ENCODE peak calls at places on chromosomes 11 and 22, in nine cellular contexts. G is GM23248; Z is upper lobe of right lung; E is endodermal cell; L is CD8-positive, alpha-beta memory T cell; H is PC-3; F is colonic mucosa; K is IMR-90; V is psoas muscle. M is an unnamed sample.

GRCh38 chr11:11842426-11843008 is 745 bp downstream of the USP47 start:
- DNase-seq in H (peak; percentile 66), G (peak; percentile 91), V (peak; percentile 78), L (peak; percentile 66), E (no peak), K (peak; percentile 86), Z (no peak), F (peak; percentile 80), M (peak; percentile 78)

GRCh38 chr11:8839957-8840945 is 70.7 kb upstream of the AKIP1 start:
- DNase-seq in Z (no peak), G (peak; percentile 25), H (peak; percentile 27), F (peak; percentile 69), L (no peak), V (no peak), E (peak; percentile 77), K (peak; percentile 74), M (no peak)

GRCh38 chr22:37254206-37254866 is 10.3 kb upstream of the RAC2 start:
- DNase-seq in E (peak; percentile 31), Z (peak; percentile 5), K (peak; percentile 79), L (no peak), F (no peak), G (peak; percentile 79), V (no peak), H (peak; percentile 82), M (no peak)

GRCh38 chr11:102168483-102168882 is 58.2 kb downstream of the YAP1 start:
- DNase-seq in K (no peak), G (no peak), L (no peak), E (no peak), V (no peak), F (no peak), H (peak; percentile 67), Z (no peak), M (no peak)

GRCh38 chr11:12944889-12945288 is 64.2 kb upstream of the RASSF10 start:
- DNase-seq in H (no peak), G (no peak), L (no peak), E (no peak), Z (no peak), K (no peak), F (no peak), V (no peak), M (no peak)

GRCh38 chr11:94583885-94584500 is 16.8 kb downstream of the PIWIL4 start:
- DNase-seq in E (no peak), F (no peak), K (peak; percentile 75), V (no peak), H (no peak), L (no peak), Z (no peak), G (peak; percentile 29), M (no peak)

GRCh38 chr11:746289-747175 is 732 bp upstream of the TALDO1 start:
- DNase-seq in K (peak; percentile 24), V (no peak), L (no peak), H (peak; percentile 56), Z (no peak), G (peak; percentile 52), F (peak; percentile 39), E (peak; percentile 73), M (no peak)

GRCh38 chr11:20011294-20011951 is 148.9 kb downstream of the DBX1 start:
- DNase-seq in Z (no peak), H (no peak), K (no peak), E (no peak), F (no peak), G (peak; percentile 51), V (no peak), L (no peak), M (no peak)

GRCh38 chr11:748007-748359 is 719 bp downstream of the TALDO1 start:
- DNase-seq in H (no peak), K (no peak), Z (peak; percentile 74), V (peak; percentile 66), F (peak; percentile 27), G (peak; percentile 69), E (peak; percentile 58), L (no peak), M (no peak)

DNA sequence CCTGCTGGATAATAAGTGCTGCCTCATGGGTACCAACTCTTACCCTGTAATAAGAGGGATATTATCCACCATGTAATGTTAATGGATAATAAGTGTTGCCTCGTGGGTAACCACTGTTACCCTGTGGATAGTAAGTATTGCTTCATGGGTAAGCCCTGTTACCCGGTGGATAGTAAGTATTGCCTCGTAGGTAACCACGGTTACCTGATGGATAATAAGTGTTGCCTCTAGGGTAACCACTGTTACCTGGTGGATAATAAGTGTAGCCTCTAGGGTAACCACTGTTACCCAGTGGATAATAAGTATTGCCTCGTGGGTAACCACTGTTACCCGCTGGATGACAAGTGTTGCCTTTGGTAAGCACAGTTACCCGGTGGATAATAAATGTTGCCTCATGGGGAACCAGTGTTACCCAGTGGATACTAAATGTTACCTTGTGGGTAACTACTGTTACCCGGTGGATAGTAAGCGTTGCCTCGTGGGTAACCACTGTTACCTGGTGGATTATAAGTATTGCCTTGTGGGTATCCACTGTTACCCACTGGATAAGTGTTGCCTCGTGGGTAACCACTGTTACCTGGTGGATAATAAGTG is 18.6 kb upstream of the NXPE4 start:
- DNase-seq in V (no peak), E (no peak), F (peak; percentile 12), H (no peak), Z (no peak), L (no peak), K (no peak), G (no peak), M (no peak)
- H3K9me3 ChIP-seq in V (no peaks in the 10 kb centered on the region), E (peaks cover 95% of the 10 kb centered on the region), F (no peaks in the 10 kb centered on the region), H (peaks cover 9% of the 10 kb centered on the region), Z (no peaks in the 10 kb centered on the region), L (no peaks in the 10 kb centered on the region), K (no peaks in the 10 kb centered on the region), G (no peaks in the 10 kb centered on the region), M (peaks cover 3% of the 10 kb centered on the region)

GRCh38 chr22:19818264-19819208 is 36.1 kb downstream of the GNB1L start:
- DNase-seq in Z (peak; percentile 63), K (no peak), L (no peak), G (no peak), V (no peak), H (no peak), F (no peak), E (peak; percentile 38), M (peak; percentile 58)

GRCh38 chr22:19817561-19818263 is 37.0 kb downstream of the GNB1L start:
- DNase-seq in V (no peak), Z (peak; percentile 78), K (no peak), E (peak; percentile 44), H (no peak), L (no peak), G (no peak), F (no peak), M (no peak)

GRCh38 chr22:19819911-19820879 is 34.5 kb downstream of the GNB1L start:
- DNase-seq in Z (no peak), E (peak; percentile 37), L (no peak), V (no peak), G (no peak), K (no peak), F (peak; percentile 11), H (no peak), M (peak; percentile 37)

GRCh38 chr22:19820880-19821522 is 33.7 kb downstream of the GNB1L start:
- DNase-seq in F (peak; percentile 10), L (no peak), V (no peak), H (no peak), G (no peak), K (no peak), Z (peak; percentile 56), E (peak; percentile 54), M (no peak)

DNA sequence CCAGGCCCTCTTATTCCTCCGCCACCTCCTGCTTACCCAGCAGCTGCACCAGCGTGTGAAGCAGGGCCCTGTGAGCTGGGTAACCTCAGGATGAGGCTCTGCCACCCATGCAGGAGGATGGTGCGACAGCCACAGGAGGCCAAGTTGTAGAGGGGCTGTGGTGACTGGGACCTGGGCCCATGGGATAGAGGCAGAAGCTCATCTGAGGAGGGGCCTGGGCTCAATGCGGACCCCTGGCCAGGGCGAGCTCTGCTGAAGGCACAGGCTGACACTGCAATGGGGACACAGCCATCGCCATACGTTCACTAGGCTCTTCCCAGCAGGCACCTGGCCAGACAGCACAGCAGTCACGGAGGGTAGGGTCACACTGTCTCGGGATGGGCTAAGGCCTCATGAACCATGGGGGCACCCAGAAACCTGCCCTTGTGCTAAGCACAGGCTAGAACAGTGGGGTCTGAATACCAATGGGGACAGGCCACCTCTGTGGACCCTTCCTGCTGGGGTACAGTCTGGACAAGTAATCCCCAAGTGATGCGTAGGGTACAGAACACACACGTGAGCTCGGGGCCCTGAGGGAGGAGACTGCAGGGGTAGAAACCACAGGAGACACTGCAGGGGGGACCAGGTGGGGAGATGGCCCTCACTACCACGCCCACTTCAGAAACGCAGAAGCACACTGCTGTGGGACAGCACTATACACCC is 35.3 kb downstream of the GNB1L start:
- DNase-seq in V (no peak), E (peak; percentile 23), H (no peak), G (no peak), K (no peak), F (peak; percentile 2), Z (no peak), L (no peak), M (no peak)
- H3K4me1 ChIP-seq in V (no peaks in the 10 kb centered on the region), E (no peaks in the 10 kb centered on the region), H (no peaks in the 10 kb centered on the region), G (no peaks in the 10 kb centered on the region), K (no peaks in the 10 kb centered on the region), F (no peaks in the 10 kb centered on the region), Z (peaks cover 10% of the 10 kb centered on the region), L (no peaks in the 10 kb centered on the region), M (no peaks in the 10 kb centered on the region)

DNA sequence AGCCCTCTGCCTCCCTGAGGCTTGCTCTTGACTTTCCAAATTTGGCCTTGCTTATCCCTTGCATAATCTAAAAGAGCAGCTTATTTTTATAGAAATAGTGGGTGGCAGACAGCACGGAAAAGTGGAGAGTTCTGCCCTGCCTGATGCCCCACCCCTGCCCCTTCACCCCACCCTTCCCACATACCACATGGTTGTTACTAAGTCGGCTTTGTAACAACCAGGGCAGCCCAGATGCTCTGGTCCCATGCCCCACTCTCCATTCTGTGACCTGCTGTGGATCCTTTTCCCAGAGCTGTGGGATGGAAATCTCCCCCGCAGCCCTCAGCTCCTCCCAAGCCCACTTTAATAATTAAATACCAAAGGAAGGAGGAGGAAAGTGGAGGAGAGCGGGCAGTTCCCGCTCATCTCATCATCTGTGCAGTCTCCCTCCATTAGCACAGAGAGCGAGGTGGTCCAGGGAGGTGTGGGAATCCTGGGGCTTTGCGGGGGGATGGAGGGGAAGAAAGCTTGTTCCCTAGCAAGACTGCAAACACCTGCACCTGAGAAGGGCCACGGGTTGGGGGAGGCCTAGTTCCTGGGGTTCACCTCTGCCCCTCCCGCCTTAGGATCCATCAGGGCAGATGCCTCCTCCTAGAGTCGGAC is 10.8 kb downstream of the MRGPRF start:
- DNase-seq in F (peak; percentile 16), E (peak; percentile 38), V (no peak), K (no peak), Z (no peak), H (no peak), G (peak; percentile 43), L (no peak), M (peak; percentile 85)
- H3K27ac ChIP-seq in F (peak overlapping the region; percentile 17), E (no peak overlapping the region), V (no peak overlapping the region), K (no peak overlapping the region), Z (no peak overlapping the region), H (no peak overlapping the region), G (no peak overlapping the region), L (no peak overlapping the region), M (peak overlapping the region; percentile 91)

DNA sequence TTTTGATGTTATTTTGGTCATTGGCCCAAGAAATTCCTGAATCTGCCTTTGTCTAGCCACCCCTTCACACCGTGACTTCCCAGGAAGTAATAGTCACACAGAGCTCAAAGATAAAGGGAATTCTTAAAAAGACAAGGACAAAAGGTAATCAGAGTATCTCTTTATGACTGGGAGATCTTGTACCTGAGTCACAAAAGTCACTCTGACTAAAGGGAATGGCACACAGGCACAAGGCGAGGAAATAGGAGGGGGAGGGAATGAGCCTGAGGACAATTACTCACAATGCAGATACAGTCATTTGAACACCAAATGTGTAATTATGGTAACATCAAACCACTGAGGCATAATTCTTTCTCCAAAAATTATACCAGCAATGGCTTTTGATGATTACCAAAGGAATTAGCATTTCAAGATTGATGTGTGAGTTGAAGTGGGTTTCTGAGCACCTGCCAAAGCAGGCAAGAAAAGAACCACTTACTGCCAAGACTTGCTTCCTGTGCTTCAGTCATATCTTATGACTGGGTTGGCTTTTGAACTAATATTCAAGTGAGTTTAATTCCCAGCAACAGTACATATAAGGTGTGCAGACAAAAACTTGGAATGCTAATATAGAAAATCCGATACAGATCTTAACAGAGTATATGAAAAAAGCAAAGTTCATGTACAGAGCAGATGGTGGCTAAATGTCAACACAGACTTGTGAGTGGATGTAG is 856.4 kb downstream of the LRRC4C start:
- DNase-seq in L (no peak), F (no peak), V (no peak), H (peak; percentile 58), G (no peak), Z (no peak), K (no peak), E (no peak), M (no peak)
- H3K9me3 ChIP-seq in L (no peaks in the 10 kb centered on the region), F (no peaks in the 10 kb centered on the region), V (peaks cover 23% of the 10 kb centered on the region), H (peaks cover 6% of the 10 kb centered on the region), G (no peaks in the 10 kb centered on the region), Z (peaks cover 7% of the 10 kb centered on the region), K (peaks cover 15% of the 10 kb centered on the region), E (peaks cover 15% of the 10 kb centered on the region), M (peaks cover 6% of the 10 kb centered on the region)